ENCODE peak calls at places on chromosome 5, in seven cellular contexts. Q, G, M, J, V, X and T are unnamed samples.

GRCh38 chr5:41763096-41763495 is 107.1 kb downstream of the OXCT1 start:
- DNase-seq in M (no peak), J (no peak), Q (peak; percentile 74), X (no peak), G (peak; percentile 17), V (no peak), T (peak; percentile 78)

GRCh38 chr5:141389153-141390042 is 1.9 kb downstream of the PCDHGB4 start:
- DNase-seq in X (no peak), Q (no peak), V (no peak), J (no peak), G (no peak), M (no peak), T (no peak)

GRCh38 chr5:174532453-174533126 is 191.8 kb upstream of the MSX2 start:
- DNase-seq in Q (peak; percentile 97), G (peak; percentile 97), J (peak; percentile 33), M (no peak), V (peak; percentile 90), X (peak; percentile 29), T (peak; percentile 94)

GRCh38 chr5:32443145-32443540 is 1.4 kb downstream of the ZFR start:
- DNase-seq in Q (peak; percentile 21), X (no peak), M (no peak), V (no peak), G (peak; percentile 7), J (no peak), T (no peak)

GRCh38 chr5:150131461-150131860 is 24.2 kb downstream of the PDGFRB start:
- DNase-seq in Q (no peak), G (no peak), J (no peak), V (no peak), X (no peak), M (no peak), T (no peak)

GRCh38 chr5:78601622-78602314 is 46.8 kb downstream of the LHFPL2 start:
- DNase-seq in J (no peak), V (no peak), G (no peak), Q (no peak), M (no peak), X (no peak), T (no peak)

GRCh38 chr5:112064956-112065355 is 308.0 kb upstream of the NREP start:
- DNase-seq in G (no peak), Q (no peak), M (no peak), X (no peak), J (no peak), V (no peak), T (no peak)

GRCh38 chr5:172540099-172540870 is 86.0 kb upstream of the SH3PXD2B start:
- DNase-seq in Q (no peak), J (peak; percentile 10), M (no peak), V (no peak), X (peak; percentile 7), G (no peak), T (no peak)

GRCh38 chr5:55633574-55634203 is 78.4 kb downstream of the SLC38A9 start:
- DNase-seq in X (peak; percentile 52), M (no peak), J (no peak), G (peak; percentile 15), V (peak; percentile 70), Q (peak; percentile 43), T (no peak)

GRCh38 chr5:15992918-15993317 is 186.7 kb downstream of the MARCHF11 start:
- DNase-seq in Q (peak; percentile 59), J (no peak), V (no peak), X (no peak), M (no peak), G (peak; percentile 25), T (peak; percentile 6)

GRCh38 chr5:32095261-32095671 is 78.9 kb downstream of the GOLPH3 start:
- DNase-seq in V (peak; percentile 53), X (no peak), M (no peak), G (no peak), J (no peak), Q (peak; percentile 36), T (no peak)

GRCh38 chr5:133713209-133713608 is 100.9 kb upstream of the FSTL4 start:
- DNase-seq in J (no peak), V (no peak), M (no peak), G (no peak), Q (no peak), X (no peak), T (no peak)
- TF ChIP-seq CTCF in J (no peak), V (no peak), M (no peak), G (no peak), Q (no peak), X (no peak), T (no peak)

GRCh38 chr5:138932171-138932810 is 57.2 kb upstream of the LRRTM2 start:
- DNase-seq in Q (no peak), V (peak; percentile 28), J (no peak), X (no peak), G (no peak), M (no peak), T (no peak)

GRCh38 chr5:138929571-138929955 is 54.4 kb upstream of the LRRTM2 start:
- DNase-seq in G (no peak), J (no peak), M (no peak), Q (no peak), V (no peak), X (no peak), T (no peak)

GRCh38 chr5:138927979-138928378 is 52.8 kb upstream of the LRRTM2 start:
- DNase-seq in J (no peak), M (no peak), G (no peak), Q (peak; percentile 39), V (peak; percentile 91), X (peak; percentile 79), T (no peak)

GRCh38 chr5:138927539-138927938 is 52.4 kb upstream of the LRRTM2 start:
- DNase-seq in G (no peak), J (no peak), M (no peak), V (no peak), Q (no peak), X (no peak), T (no peak)

DNA sequence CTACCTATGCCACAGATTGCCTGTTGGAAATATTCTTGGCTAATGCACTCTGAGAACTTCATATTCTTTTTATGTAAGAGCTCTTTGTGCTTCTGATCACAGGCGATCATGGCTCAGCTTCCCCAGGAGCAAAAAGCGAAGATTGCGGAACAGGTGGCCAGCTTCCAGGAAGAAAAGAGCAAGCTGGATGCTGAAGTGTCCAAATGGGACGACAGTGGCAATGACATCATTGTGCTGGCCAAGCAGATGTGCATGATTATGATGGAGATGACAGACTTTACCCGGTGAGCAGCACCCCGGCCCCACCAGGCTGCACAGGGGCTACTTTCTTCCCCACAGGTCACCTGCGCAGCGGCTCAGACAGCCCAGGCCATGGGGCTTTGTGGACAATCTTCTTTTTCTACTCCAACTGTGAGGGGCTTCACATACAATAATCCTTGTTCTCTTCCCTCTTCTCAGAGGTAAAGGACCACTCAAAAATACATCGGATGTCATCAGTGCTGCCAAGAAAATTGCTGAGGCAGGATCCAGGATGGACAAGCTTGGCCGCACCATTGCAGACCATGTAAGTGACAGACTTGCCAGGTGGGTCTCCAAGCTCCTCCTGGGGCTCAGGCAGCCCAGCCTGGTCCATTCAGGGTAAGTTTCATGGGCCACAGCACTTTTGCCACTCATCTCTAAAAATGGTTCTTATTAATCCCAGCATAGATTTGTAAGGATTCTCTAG is 55.4 kb upstream of the LRRTM2 start:
- DNase-seq in Q (no peak), V (peak; percentile 16), J (no peak), X (no peak), M (no peak), G (no peak), T (no peak)
- H3K36me3 ChIP-seq in Q (peaks cover 51% of the 10 kb centered on the region), V (no peaks in the 10 kb centered on the region), J (no peaks in the 10 kb centered on the region), X (peaks cover 48% of the 10 kb centered on the region), M (no peaks in the 10 kb centered on the region), G (peaks cover 72% of the 10 kb centered on the region), T (peaks cover 51% of the 10 kb centered on the region)

GRCh38 chr5:126044931-126045565 is 378.2 kb upstream of the GRAMD2B start:
- DNase-seq in J (no peak), V (no peak), X (no peak), M (no peak), Q (peak; percentile 29), G (no peak), T (no peak)
- TF ChIP-seq CTCF in J (no peak), V (no peak), X (no peak), M (no peak), Q (no peak), G (no peak), T (no peak)

GRCh38 chr5:73498057-73498992 is at the start of gene BTF3:
- DNase-seq in J (peak; percentile 92), G (peak; percentile 97), Q (peak; percentile 97), M (peak; percentile 93), X (peak; percentile 95), V (peak; percentile 96), T (peak; percentile 98)

GRCh38 chr5:73499756-73500155 is 1.5 kb downstream of the BTF3 start:
- DNase-seq in V (no peak), J (no peak), X (no peak), Q (no peak), G (no peak), M (no peak), T (no peak)

GRCh38 chr5:73499187-73499586 is 945 bp downstream of the BTF3 start:
- DNase-seq in J (no peak), G (no peak), V (no peak), X (no peak), M (no peak), Q (peak; percentile 5), T (peak; percentile 5)

GRCh38 chr5:73497537-73498056 is 645 bp upstream of the BTF3 start:
- DNase-seq in V (no peak), G (no peak), Q (peak; percentile 5), J (no peak), M (no peak), X (no peak), T (peak; percentile 27)

DNA sequence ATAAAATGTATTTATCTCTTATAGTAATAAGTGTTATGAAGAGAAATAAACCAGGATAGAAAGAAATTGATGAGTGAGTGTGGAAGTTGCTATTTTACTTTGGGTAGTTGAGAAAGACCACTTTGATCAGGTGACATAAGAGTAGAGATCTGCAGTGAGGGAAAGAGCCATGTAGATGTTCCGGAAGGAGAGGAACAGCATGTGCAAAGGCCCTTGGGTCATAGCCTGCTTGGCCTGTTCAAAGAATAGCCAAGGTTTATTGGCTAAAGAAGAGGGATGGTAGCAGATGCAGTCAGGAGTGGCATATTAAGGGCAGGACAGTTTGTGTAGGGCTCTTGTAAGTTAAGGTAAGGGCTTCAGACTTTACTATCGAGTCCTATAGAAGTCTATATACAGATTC is 3.2 kb downstream of the BTF3 start:
- DNase-seq in G (no peak), Q (no peak), M (no peak), V (no peak), X (no peak), J (no peak), T (no peak)
- H3K36me3 ChIP-seq in G (peaks cover 31% of the 10 kb centered on the region), Q (peaks cover 32% of the 10 kb centered on the region), M (peaks cover 31% of the 10 kb centered on the region), V (no peaks in the 10 kb centered on the region), X (peaks cover 34% of the 10 kb centered on the region), J (no peaks in the 10 kb centered on the region), T (peaks cover 69% of the 10 kb centered on the region)

GRCh38 chr5:75588666-75589065 is 22.6 kb upstream of the ANKDD1B start:
- DNase-seq in M (no peak), V (no peak), G (no peak), Q (peak; percentile 57), X (no peak), J (no peak), T (no peak)

DNA sequence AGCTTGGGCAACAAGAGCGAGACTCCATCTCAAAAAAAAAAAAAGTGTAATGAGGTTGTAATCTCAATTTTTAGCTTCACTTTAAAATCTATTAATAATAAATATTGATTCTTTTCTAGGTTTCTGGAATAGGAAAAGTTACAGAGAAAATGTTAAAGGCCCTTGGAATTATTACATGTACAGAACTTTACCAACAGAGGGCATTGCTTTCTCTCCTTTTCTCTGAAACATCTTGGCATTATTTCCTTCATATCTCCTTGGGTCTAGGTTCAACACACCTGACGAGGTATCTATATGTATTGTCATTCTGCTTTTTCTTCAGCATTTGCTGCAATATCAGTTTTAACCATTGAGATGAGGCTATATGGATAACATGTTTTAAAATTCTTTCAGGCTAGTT is 26.6 kb upstream of the ANKDD1B start:
- DNase-seq in J (no peak), M (no peak), V (no peak), Q (peak; percentile 10), X (no peak), G (no peak), T (no peak)
- TF ChIP-seq CTCF in J (no peak), M (no peak), V (no peak), Q (peak; percentile 28), X (no peak), G (peak; percentile 31), T (peak; percentile 35)